ENCODE peak calls at places on chromosome 21, in five cellular contexts. R is tibial nerve, A is A673, L is choroid plexus epithelial cell, T is Caco-2. D is an unnamed sample.

GRCh38 chr21:46252840-46253239 is 24.3 kb upstream of the LSS start:
- DNase-seq in R (no peak), T (no peak), A (no peak), L (no peak), D (no peak)

GRCh38 chr21:43769325-43769958 is 6.7 kb downstream of the CSTB start:
- DNase-seq in L (no peak), T (no peak), R (no peak), A (no peak), D (no peak)

GRCh38 chr21:42366292-42367010 is at the start of gene TFF1:
- DNase-seq in R (no peak), T (peak; percentile 81), A (no peak), L (peak; percentile 8), D (no peak)

GRCh38 chr21:15054606-15055239 is 10.1 kb downstream of the NRIP1 start:
- DNase-seq in T (no peak), R (no peak), L (no peak), A (no peak), D (no peak)

GRCh38 chr21:26946744-26947446 is 20.0 kb downstream of the ADAMTS5 start:
- DNase-seq in L (no peak), T (no peak), R (no peak), A (no peak), D (no peak)

GRCh38 chr21:44519346-44520325 is 20.4 kb downstream of the KRTAP10-1 start:
- DNase-seq in R (no peak), A (no peak), L (no peak), T (no peak), D (no peak)

GRCh38 chr21:17783003-17783402 is 36.2 kb downstream of the C21orf91 start:
- DNase-seq in R (no peak), T (no peak), A (no peak), L (no peak), D (no peak)

GRCh38 chr21:41582866-41583265 is 74.9 kb upstream of the TMPRSS2 start:
- DNase-seq in A (no peak), L (no peak), T (no peak), R (no peak), D (no peak)

GRCh38 chr21:26544208-26544607 is 28.9 kb downstream of the CYYR1 start:
- DNase-seq in R (no peak), T (no peak), A (peak; percentile 44), L (no peak), D (no peak)

DNA sequence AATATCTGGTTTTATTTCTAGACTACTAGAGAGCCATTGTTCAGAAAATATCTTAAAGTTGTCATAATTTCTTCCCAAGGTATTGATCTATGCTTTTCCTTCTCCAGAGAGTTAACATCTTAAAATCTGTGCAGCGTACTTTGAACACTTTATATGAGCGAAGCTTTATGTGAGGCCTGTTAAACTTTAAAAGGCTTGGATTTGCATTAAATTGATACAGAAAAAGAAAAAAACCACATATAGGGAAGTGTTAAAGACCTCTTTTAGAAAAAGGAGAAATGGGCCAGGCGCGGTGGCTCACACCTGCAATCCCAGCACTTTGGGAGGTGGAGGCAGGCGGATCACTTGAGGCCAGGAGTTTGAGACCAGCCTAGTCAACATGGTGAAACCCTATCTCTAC is 59.2 kb upstream of the MORC3 start:
- DNase-seq in A (no peak), R (no peak), T (no peak), L (no peak), D (no peak)
- TF ChIP-seq CTCF in A (peak; percentile 10), R (no peak), T (no peak), L (no peak), D (no peak)

DNA sequence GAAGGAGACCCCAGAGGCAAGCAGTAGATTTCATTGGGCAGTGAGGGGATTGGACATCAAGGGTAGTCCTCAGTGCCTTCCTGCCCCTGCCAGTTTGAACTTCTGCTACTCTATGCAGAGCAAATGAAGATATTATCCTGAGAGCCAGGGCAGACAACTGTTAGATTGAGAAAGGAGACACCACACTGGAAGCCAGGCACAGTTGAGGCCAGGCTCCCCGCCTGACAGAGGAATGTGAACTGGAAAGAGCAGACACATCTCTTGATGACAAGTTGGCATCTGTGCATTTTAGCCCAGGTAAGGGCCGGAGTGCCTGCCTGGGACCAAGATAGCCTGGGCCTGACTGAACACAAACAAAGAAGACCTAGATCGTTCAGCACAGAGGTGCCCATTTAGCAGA is 16.0 kb downstream of the SH3BGR start:
- DNase-seq in T (no peak), A (no peak), R (no peak), L (no peak), D (no peak)
- TF ChIP-seq CTCF in T (no peak), A (no peak), R (no peak), L (no peak), D (no peak)

GRCh38 chr21:36069713-36070573 is at the start of gene CBR1:
- DNase-seq in A (peak; percentile 95), T (peak; percentile 92), L (peak; percentile 97), R (peak; percentile 88), D (peak; percentile 91)
- TF ChIP-seq CTCF in A (no peak), T (no peak), L (no peak), R (no peak), D (no peak)

DNA sequence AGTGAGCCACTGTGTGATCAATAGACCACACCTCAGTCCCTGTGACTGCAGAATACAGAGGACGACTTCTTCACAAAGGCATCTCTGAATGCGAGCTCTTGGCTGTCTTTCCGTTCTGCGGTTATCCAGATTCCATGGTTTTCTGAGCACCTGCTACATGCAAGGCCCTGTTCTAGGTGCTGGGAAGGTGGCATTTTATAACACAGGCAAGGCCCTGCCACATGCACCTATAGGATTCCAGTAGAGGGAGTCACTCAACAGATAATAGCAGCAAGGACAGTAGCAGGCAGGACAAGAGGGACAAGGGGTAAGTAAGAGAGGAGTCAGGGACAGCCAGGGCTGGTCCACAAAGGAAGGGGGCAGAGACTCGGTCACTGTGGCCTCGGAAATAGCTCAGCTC is 9.0 kb downstream of the URB1 start:
- DNase-seq in T (no peak), L (no peak), A (no peak), R (no peak), D (no peak)
- TF ChIP-seq CTCF in T (no peak), L (no peak), A (no peak), R (no peak), D (no peak)

DNA sequence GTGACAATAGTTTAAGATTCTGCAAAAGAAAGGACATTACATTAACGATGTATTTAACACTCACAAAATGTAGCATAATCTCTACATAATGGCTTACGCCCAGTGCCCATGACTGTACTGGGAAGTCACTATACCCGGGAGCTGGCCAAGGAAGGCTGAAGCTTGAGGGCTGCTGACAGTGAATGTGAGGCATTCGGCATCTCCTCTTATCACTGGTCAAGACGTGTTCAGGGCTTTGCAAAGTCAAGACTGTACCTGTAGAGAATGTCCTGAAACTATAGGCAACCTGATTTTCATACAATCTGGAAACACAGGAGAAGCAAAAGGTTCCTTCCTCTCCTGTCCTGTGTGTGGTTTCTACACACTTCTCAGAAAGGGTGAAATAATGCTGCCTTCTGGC is 12.7 kb upstream of the IFNGR2 start:
- DNase-seq in L (no peak), T (no peak), A (no peak), R (no peak), D (no peak)
- TF ChIP-seq CTCF in L (no peak), T (no peak), A (no peak), R (no peak), D (no peak)

GRCh38 chr21:37904879-37905278 is 11.4 kb downstream of the KCNJ6 start:
- DNase-seq in L (no peak), R (no peak), A (no peak), T (no peak), D (no peak)

GRCh38 chr21:37907076-37907475 is 9.2 kb downstream of the KCNJ6 start:
- DNase-seq in L (no peak), R (no peak), T (no peak), A (no peak), D (no peak)

GRCh38 chr21:37905291-37905690 is 11.0 kb downstream of the KCNJ6 start:
- DNase-seq in R (no peak), A (no peak), L (no peak), T (no peak), D (no peak)

GRCh38 chr21:37909936-37910335 is 6.3 kb downstream of the KCNJ6 start:
- DNase-seq in L (no peak), T (no peak), A (no peak), R (no peak), D (no peak)

DNA sequence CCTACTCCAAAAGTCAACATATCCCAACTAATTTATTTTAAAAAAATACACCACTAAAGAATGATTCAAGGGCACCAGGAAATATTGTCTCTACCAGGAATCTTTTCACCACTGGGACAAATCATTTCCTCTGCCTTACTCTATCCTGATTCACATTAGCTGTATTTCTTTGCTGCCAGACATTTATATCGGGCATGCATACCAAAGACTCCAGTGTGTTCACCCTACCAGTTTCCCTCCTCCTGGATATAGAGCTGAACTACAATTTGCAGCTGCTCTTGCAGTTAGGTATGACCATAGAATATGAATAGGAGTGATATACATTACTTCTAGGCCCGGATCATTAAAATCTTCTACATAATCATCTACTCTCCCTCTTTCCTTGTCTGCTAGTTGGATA is 7.6 kb downstream of the KCNJ6 start:
- DNase-seq in R (no peak), L (no peak), T (no peak), A (no peak), D (no peak)
- TF ChIP-seq CTCF in R (no peak), L (no peak), T (no peak), A (no peak), D (no peak)